ENCODE peak calls at places on chromosome 17, in five cellular contexts. N is breast epithelium, W is transverse colon, P is prostate gland, R is H1. D is an unnamed sample.

GRCh38 chr17:76811028-76811427 is 57.2 kb upstream of the MGAT5B start:
- DNase-seq in N (no peak), W (no peak), P (no peak), R (no peak), D (no peak)

GRCh38 chr17:3843935-3844516 is 2.0 kb downstream of the NCBP3 start:
- DNase-seq in N (no peak), W (peak; percentile 62), P (no peak), R (no peak), D (no peak)

GRCh38 chr17:2904135-2904534 is 107.9 kb downstream of the RAP1GAP2 start:
- DNase-seq in N (no peak), W (peak; percentile 22), P (no peak), R (no peak), D (no peak)

GRCh38 chr17:57515662-57516211 is 229.4 kb downstream of the CCDC182 start:
- DNase-seq in N (no peak), W (no peak), P (no peak), R (no peak), D (no peak)

GRCh38 chr17:45147102-45147580 is 1.1 kb upstream of the HEXIM1 start:
- DNase-seq in N (peak; percentile 60), W (no peak), P (no peak), R (no peak), D (no peak)

GRCh38 chr17:74190154-74190553 is 13.3 kb upstream of the RPL38 start:
- DNase-seq in N (no peak), W (no peak), P (no peak), R (no peak), D (no peak)

GRCh38 chr17:76688165-76688622 is 22.6 kb downstream of the MXRA7 start:
- DNase-seq in N (no peak), W (no peak), P (no peak), R (no peak), D (no peak)

GRCh38 chr17:75364078-75364477 is 41.4 kb downstream of the GRB2 start:
- DNase-seq in N (no peak), W (no peak), P (no peak), R (no peak), D (no peak)

GRCh38 chr17:65072577-65073178 is 16.1 kb upstream of the GNA13 start:
- DNase-seq in N (no peak), W (peak; percentile 80), P (no peak), R (no peak), D (no peak)

GRCh38 chr17:78897639-78897996 is 5.4 kb downstream of the CEP295NL start:
- DNase-seq in N (no peak), W (no peak), P (no peak), R (no peak), D (no peak)

GRCh38 chr17:77884019-77884418 is 74.5 kb upstream of the TNRC6C start:
- DNase-seq in N (no peak), W (no peak), P (no peak), R (no peak), D (no peak)

GRCh38 chr17:74117087-74117486 is 86.4 kb upstream of the RPL38 start:
- DNase-seq in N (no peak), W (no peak), P (no peak), R (no peak), D (no peak)

GRCh38 chr17:1241904-1242303 is 28.3 kb upstream of the BHLHA9 start:
- DNase-seq in N (no peak), W (no peak), P (peak; percentile 17), R (no peak), D (no peak)

GRCh38 chr17:39204245-39204644 is 4.2 kb downstream of the RPL19 start:
- DNase-seq in N (no peak), W (no peak), P (no peak), R (no peak), D (no peak)

GRCh38 chr17:39198186-39198566 is 707 bp upstream of the CACNB1 start:
- DNase-seq in N (no peak), W (no peak), P (no peak), R (no peak), D (no peak)

GRCh38 chr17:39199673-39199985 is 454 bp upstream of the RPL19 start:
- DNase-seq in N (no peak), W (no peak), P (no peak), R (no peak), D (no peak)

GRCh38 chr17:39199986-39200879 is at the start of gene RPL19:
- DNase-seq in N (peak; percentile 90), W (peak; percentile 91), P (peak; percentile 91), R (peak; percentile 83), D (peak; percentile 88)

GRCh38 chr17:39200957-39201510 is 951 bp downstream of the RPL19 start:
- DNase-seq in N (no peak), W (no peak), P (no peak), R (no peak), D (no peak)
- TF ChIP-seq POLR2AphosphoS5 in N (no peak), W (no peak), P (no peak), R (peak; percentile 25), D (no peak)

DNA sequence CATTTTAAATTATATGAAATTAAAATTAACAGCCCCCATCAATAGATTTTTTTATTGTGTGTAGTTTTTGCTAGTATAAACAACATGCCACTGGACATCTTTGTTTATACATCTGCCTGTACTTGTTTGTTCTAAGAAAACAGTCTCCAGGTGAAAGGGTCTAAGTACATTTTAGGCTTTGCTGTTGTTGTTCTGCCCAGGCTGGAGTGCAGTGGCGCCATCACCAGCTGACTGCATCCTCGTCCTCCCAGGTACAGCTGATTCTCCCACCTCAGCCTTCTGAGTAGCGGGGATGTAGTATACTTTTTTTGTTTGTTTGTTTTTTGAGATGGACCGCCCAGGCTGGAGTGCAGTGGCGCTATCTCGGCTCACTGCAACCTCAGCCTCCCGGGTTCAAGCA is 25.5 kb downstream of the C17orf58 start:
- DNase-seq in N (no peak), W (no peak), P (no peak), R (no peak), D (no peak)
- TF ChIP-seq POLR2AphosphoS5 in N (no peak), W (no peak), P (no peak), R (no peak), D (no peak)

GRCh38 chr17:48555183-48555615 is 10.3 kb upstream of the HOXB2 start:
- DNase-seq in N (no peak), W (no peak), P (peak; percentile 34), R (no peak), D (no peak)
- TF ChIP-seq POLR2AphosphoS5 in N (no peak), W (peak; percentile 35), P (peak; percentile 63), R (no peak), D (no peak)

DNA sequence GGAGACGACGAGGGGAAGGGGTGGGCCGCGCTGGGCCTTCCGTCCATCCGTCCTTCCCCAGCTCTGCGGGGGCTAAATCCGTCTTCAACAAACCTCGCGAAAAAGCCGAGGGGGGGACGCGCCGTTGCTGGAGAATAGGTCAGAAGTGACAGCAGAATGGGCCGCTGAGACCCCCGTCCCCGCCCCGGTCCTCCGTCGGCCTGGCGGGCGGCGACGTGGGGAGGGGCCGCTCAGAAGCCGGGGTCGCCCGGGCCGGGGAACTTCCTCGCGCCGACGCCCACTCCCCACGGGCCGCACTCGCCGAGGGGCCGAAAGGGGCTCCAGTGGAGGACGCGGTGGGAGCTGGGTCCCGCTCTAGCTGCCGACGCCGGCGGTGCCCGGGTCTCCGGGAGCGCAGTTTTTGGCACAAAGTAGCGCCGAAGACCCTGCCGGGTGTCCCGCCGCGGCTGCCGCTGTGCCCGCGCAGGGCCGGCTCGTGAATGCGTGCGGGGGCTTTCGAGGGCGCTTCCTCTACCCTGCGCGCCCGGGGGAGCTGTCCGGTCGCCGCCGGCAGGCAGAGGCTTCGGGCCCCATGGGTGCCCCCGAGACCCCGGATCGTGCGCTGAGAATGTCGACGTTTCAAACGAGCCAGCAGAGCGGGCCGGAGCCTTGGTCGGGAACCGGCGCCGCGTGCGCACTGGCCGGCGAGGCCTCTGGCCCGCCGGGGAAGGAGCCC is 46.4 kb upstream of the SLC38A10 start:
- DNase-seq in N (no peak), W (no peak), P (no peak), R (peak; percentile 74), D (no peak)
- TF ChIP-seq POLR2AphosphoS5 in N (no peak), W (no peak), P (no peak), R (no peak), D (no peak)

DNA sequence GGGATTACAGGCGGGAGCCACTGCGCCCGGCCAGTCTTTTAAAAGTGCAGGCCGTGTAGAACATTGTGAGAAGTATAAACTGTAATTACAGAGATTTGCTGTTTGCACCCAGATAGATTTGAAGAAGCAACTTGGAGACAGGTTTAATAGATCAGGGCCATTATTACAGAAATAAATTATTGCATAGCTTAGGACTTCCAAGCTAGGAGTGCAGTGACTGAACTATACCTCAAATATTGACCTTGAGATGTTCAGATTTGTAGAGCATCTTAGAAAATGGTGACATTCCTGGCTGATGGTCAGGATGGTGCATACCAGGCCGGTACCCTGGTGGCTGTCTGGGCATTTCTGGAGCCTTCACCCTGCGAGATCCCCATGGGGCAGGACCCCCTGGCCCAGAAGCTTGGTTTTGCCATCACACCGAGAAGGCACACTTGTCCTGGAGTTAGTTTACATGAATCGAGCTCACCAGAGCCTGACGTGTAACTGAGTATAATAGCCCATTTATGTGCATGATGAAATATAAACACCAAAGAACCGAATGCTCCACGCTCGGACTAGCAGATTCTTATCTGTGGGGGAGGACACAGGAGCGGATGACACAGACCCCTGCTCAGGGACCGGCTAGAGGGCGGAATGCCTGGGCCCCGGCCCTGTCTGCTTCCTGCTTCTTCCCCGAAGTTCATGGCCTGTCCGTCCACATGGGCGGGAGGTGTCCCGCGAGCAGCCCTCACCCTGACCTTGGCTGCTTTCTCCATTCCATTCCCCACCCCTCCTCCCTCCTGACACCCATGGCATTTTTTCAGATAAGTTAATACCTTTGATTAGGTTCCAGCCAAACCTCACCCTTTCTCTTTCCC is 32.1 kb downstream of the CCDC40 start:
- DNase-seq in N (no peak), W (no peak), P (peak; percentile 83), R (no peak), D (no peak)
- TF ChIP-seq POLR2AphosphoS5 in N (no peak), W (no peak), P (peak; percentile 93), R (no peak), D (no peak)

DNA sequence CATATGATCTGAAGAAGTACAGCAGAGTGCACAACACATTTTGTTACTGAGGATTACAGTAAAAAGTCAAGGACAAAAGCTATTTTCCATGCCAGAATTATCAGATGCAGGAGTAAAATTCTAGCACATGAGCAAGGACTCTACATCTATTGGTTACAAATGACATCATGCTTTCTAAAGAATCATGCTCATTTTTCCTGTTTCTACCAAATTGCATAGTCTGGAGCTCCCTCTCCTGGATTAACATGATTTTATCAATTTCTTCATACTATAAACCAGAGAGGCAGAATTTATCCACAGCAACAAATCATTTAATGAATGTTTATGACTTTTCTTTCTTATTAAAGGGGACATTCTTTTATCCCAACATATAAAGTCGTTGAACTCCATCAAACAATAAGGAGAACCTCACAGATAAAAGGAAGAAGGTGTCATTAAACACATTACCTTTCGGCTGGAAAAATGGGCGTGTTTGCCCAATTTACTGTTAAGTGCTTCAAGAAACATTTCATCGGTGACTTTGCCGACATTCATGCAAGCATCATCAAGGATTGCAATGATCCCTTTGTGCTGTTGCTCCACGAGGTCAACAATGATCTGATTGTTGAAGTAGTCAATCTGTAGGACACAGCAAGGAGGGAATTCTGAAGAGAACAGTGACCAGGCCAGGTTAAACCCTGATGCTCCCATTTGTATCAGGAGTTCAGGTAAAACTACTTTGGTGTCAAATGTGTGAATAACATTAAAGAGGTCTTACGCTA is 121.7 kb downstream of the MYO1D start:
- DNase-seq in N (no peak), W (no peak), P (no peak), R (no peak), D (no peak)
- TF ChIP-seq POLR2AphosphoS5 in N (no peak), W (no peak), P (peak; percentile 42), R (no peak), D (no peak)

D was measured in GM12891.